ENCODE peak calls at places on chromosomes 1 and 21, in four cellular contexts. S is C1 segment of cervical spinal cord, Z is endothelial cell, T is ureter. D is an unnamed sample.

GRCh38 chr1:243443557-243443956 is 187.7 kb downstream of the SDCCAG8 start:
- DNase-seq in T (no peak), Z (no peak), S (no peak), D (no peak)

GRCh38 chr1:30706528-30706927 is 16.9 kb downstream of the MATN1 start:
- DNase-seq in S (no peak), T (no peak), Z (no peak), D (no peak)

GRCh38 chr1:77539510-77540142 is 142.8 kb downstream of the ZZZ3 start:
- DNase-seq in Z (no peak), S (no peak), T (no peak), D (no peak)

GRCh38 chr1:164739189-164739588 is 180.2 kb downstream of the PBX1 start:
- DNase-seq in T (no peak), S (no peak), Z (no peak), D (no peak)

GRCh38 chr1:148263128-148263905 is 111.2 kb upstream of the NBPF11 start:
- DNase-seq in Z (peak; percentile 50), S (no peak), T (peak; percentile 63), D (no peak)

GRCh38 chr1:13921190-13921589 is 221.2 kb downstream of the PRDM2 start:
- DNase-seq in S (no peak), T (no peak), Z (no peak), D (no peak)

GRCh38 chr1:79128726-79129125 is 122.2 kb upstream of the ADGRL4 start:
- DNase-seq in T (no peak), S (no peak), Z (no peak), D (no peak)

GRCh38 chr1:58784758-58785423 is 1.0 kb upstream of the JUN start:
- DNase-seq in T (peak; percentile 92), Z (peak; percentile 76), S (peak; percentile 34), D (no peak)

GRCh38 chr1:150564051-150564991 is 15.1 kb downstream of the MCL1 start:
- DNase-seq in Z (no peak), S (no peak), T (no peak), D (no peak)

GRCh38 chr1:47763456-47764171 is 233.6 kb downstream of the TRABD2B start:
- DNase-seq in S (no peak), Z (no peak), T (no peak), D (no peak)

GRCh38 chr1:204623894-204624361 is 61.6 kb downstream of the LRRN2 start:
- DNase-seq in Z (peak; percentile 62), S (no peak), T (no peak), D (no peak)

GRCh38 chr1:155864393-155864792 is 5.0 kb downstream of the SYT11 start:
- DNase-seq in S (no peak), Z (no peak), T (no peak), D (no peak)

GRCh38 chr1:117932576-117932975 is 3.0 kb downstream of the WDR3 start:
- DNase-seq in Z (no peak), T (no peak), S (no peak), D (no peak)

GRCh38 chr1:41538741-41539415 is 54.4 kb upstream of the EDN2 start:
- DNase-seq in T (no peak), Z (no peak), S (no peak), D (no peak)

GRCh38 chr21:21468003-21468402 is 469.8 kb downstream of the NCAM2 start:
- DNase-seq in S (no peak), Z (no peak), T (no peak), D (no peak)

GRCh38 chr1:98964198-98964597 is 40.5 kb downstream of the PLPPR5 start:
- DNase-seq in T (no peak), S (no peak), Z (no peak), D (no peak)

GRCh38 chr1:219567341-219567947 is 45.5 kb downstream of the ZC3H11B start:
- DNase-seq in Z (no peak), T (no peak), S (no peak), D (peak; percentile 26)

GRCh38 chr1:11746795-11747487 is 11.0 kb downstream of the AGTRAP start:
- DNase-seq in Z (no peak), S (no peak), T (no peak), D (no peak)

GRCh38 chr1:116316373-116316772 is 56.7 kb upstream of the ATP1A1 start:
- DNase-seq in Z (no peak), T (no peak), S (no peak), D (no peak)

GRCh38 chr1:114235281-114235680 is 81.6 kb upstream of the SYT6 start:
- DNase-seq in S (no peak), Z (no peak), T (no peak), D (no peak)

GRCh38 chr21:33539612-33540011 is 2.3 kb downstream of the GART start:
- DNase-seq in S (no peak), Z (no peak), T (no peak), D (no peak)

GRCh38 chr21:44732956-44733355 is 21.6 kb upstream of the TSPEAR start:
- DNase-seq in S (no peak), Z (no peak), T (no peak), D (no peak)

GRCh38 chr1:222817529-222817928 is 2.7 kb downstream of the DISP1 start:
- DNase-seq in S (no peak), Z (no peak), T (no peak), D (no peak)

GRCh38 chr1:160186246-160186645 is 4.1 kb upstream of the CASQ1 start:
- DNase-seq in S (no peak), Z (no peak), T (no peak), D (no peak)

GRCh38 chr1:168303716-168304540 is 23.3 kb downstream of the TBX19 start:
- DNase-seq in Z (no peak), S (no peak), T (no peak), D (no peak)

GRCh38 chr1:37509181-37509580 is 5.4 kb downstream of the MEAF6 start:
- DNase-seq in Z (no peak), T (no peak), S (no peak), D (no peak)

GRCh38 chr1:59223943-59224639 is 72.8 kb upstream of the FGGY start:
- DNase-seq in S (no peak), Z (no peak), T (no peak), D (no peak)

D was measured in SK-N-MC.